ENCODE peak calls at places on chromosomes 16 and 17, in seven cellular contexts. Q, B, M, G, P, E and L are unnamed samples.

GRCh38 chr17:50638851-50639767 is 4.4 kb downstream of the ABCC3 start:
- DNase-seq in B (peak), Q (peak), G (peak), E (peak), M (peak), P (peak), L (peak)

GRCh38 chr17:17685775-17686291 is 4.6 kb downstream of the RAI1 start:
- DNase-seq in P (peak), B (no peak), M (peak), G (peak), E (peak), Q (peak), L (peak)

GRCh38 chr16:19678804-19679203 is 39.2 kb downstream of the KNOP1 start:
- DNase-seq in M (no peak), E (no peak), B (no peak), Q (no peak), P (peak), G (no peak), L (no peak)

GRCh38 chr17:78124081-78124835 is 4.3 kb downstream of the TMC6 start:
- DNase-seq in Q (no peak), M (no peak), G (no peak), E (no peak), B (no peak), P (no peak), L (no peak)

GRCh38 chr16:51327001-51327400 is 175.9 kb upstream of the SALL1 start:
- DNase-seq in G (no peak), E (no peak), M (peak), P (peak), B (no peak), Q (no peak), L (no peak)

GRCh38 chr17:45050680-45051059 is 762 bp downstream of the DCAKD start:
- DNase-seq in G (peak), B (no peak), Q (no peak), M (no peak), P (no peak), E (no peak), L (no peak)

GRCh38 chr17:42246515-42246914 is 29.7 kb downstream of the STAT5B start:
- DNase-seq in E (no peak), M (no peak), B (no peak), Q (no peak), G (no peak), P (no peak), L (no peak)

GRCh38 chr17:41178341-41178740 is 320 bp upstream of the KRTAP4-2 start:
- DNase-seq in G (no peak), B (no peak), M (no peak), P (peak), Q (no peak), E (no peak), L (no peak)

GRCh38 chr17:27038676-27039075 is 255.2 kb upstream of the WSB1 start:
- DNase-seq in G (no peak), B (no peak), M (no peak), Q (no peak), P (no peak), E (no peak), L (no peak)

GRCh38 chr17:49285716-49286115 is 55.1 kb upstream of the PHOSPHO1 start:
- DNase-seq in G (no peak), Q (no peak), B (no peak), M (no peak), E (no peak), P (no peak), L (no peak)

GRCh38 chr17:52524238-52524637 is 365.7 kb upstream of the CA10 start:
- DNase-seq in B (no peak), P (no peak), M (no peak), Q (no peak), G (no peak), E (no peak), L (no peak)

GRCh38 chr17:75645501-75645888 is 12.3 kb downstream of the SMIM5 start:
- DNase-seq in Q (peak), M (no peak), B (no peak), P (no peak), G (peak), E (peak), L (peak)

GRCh38 chr16:56860226-56861020 is 4.6 kb upstream of the SLC12A3 start:
- DNase-seq in P (no peak), B (no peak), Q (no peak), M (no peak), E (no peak), G (no peak), L (no peak)

GRCh38 chr17:72187544-72187943 is 66.7 kb downstream of the SOX9 start:
- DNase-seq in B (no peak), Q (no peak), G (no peak), M (no peak), E (peak), P (no peak), L (no peak)

GRCh38 chr17:9322298-9322697 is 253.3 kb downstream of the STX8 start:
- DNase-seq in B (no peak), M (no peak), P (no peak), Q (no peak), E (no peak), G (no peak), L (no peak)

GRCh38 chr16:85593503-85594195 is 19.5 kb upstream of the GSE1 start:
- DNase-seq in P (no peak), M (no peak), E (no peak), Q (no peak), G (no peak), B (no peak), L (no peak)

GRCh38 chr17:41539071-41539492 is 11.0 kb upstream of the KRT19 start:
- DNase-seq in G (no peak), P (no peak), B (peak), M (no peak), Q (no peak), E (no peak), L (no peak)

GRCh38 chr17:74924250-74924948 is at the start of gene OTOP2:
- DNase-seq in P (no peak), G (no peak), E (no peak), B (no peak), M (no peak), Q (no peak), L (peak)

GRCh38 chr16:72362972-72363371 is 191.0 kb upstream of the PMFBP1 start:
- DNase-seq in P (no peak), B (no peak), E (no peak), M (no peak), Q (no peak), G (no peak), L (no peak)

GRCh38 chr16:57706717-57707116 is 12.1 kb downstream of the DRC7 start:
- DNase-seq in B (no peak), P (no peak), G (no peak), E (no peak), M (no peak), Q (no peak), L (no peak)

GRCh38 chr17:4604111-4604644 is 19.8 kb downstream of the SMTNL2 start:
- DNase-seq in M (peak), Q (no peak), B (peak), G (no peak), P (peak), E (no peak), L (no peak)

GRCh38 chr16:14501331-14502255 is 128.5 kb downstream of the PARN start:
- DNase-seq in Q (peak), M (peak), P (peak), G (peak), E (peak), B (peak), L (peak)

GRCh38 chr17:57166803-57167202 is 81.8 kb downstream of the AKAP1 start:
- DNase-seq in G (no peak), P (no peak), B (no peak), Q (no peak), M (no peak), E (no peak), L (no peak)

GRCh38 chr16:57041182-57042156 is 50.9 kb upstream of the CPNE2 start:
- DNase-seq in P (no peak), E (no peak), Q (no peak), G (no peak), B (no peak), M (no peak), L (no peak)

GRCh38 chr17:6269474-6269873 is 165.4 kb downstream of the AIPL1 start:
- DNase-seq in Q (no peak), E (no peak), G (peak), B (no peak), P (peak), M (no peak), L (no peak)

DNA sequence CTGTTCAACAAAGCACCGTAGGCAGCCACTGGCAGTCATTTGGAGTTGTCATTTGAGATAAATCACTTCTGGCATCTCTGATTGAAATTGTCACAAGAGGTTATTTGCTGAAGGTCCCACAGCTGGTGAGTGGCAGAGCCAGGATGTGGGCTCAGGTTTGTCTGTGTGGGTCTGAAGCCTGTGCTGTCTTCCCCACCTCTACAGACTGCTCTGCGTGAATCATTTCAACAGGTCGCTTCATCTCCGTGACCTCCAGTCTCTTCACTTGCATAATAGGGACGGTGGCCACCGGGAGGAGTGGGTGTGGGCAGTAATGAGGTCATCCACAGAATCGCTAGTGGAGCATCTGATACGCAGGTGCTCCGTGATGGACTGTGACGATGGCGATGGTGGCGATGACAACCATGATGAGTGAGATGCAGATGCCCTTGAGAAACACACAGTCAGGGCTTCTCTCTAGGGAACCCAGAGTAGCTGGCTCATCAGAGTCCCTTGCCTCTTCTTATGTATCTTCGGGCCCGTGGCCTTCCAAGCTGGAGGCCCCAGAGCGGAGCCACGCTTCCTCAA is 120.2 kb downstream of the RAP1GAP2 start:
- DNase-seq in G (no peak), E (no peak), Q (no peak), B (no peak), P (no peak), M (no peak), L (no peak)
- TF ChIP-seq CTCF in G (no peak), E (no peak), Q (no peak), B (no peak), P (no peak), M (no peak), L (no peak)

GRCh38 chr16:31700200-31700529 is 172.5 kb downstream of the AHSP start:
- DNase-seq in B (no peak), G (peak), M (no peak), P (no peak), E (no peak), Q (no peak), L (no peak)

GRCh38 chr16:31700530-31701388 is 172.8 kb upstream of the ZNF267 start:
- DNase-seq in E (peak), M (no peak), B (peak), Q (peak), P (peak), G (no peak), L (peak)

GRCh38 chr16:31702796-31703195 is 170.8 kb upstream of the ZNF267 start:
- DNase-seq in E (no peak), G (no peak), M (no peak), P (no peak), Q (no peak), B (no peak), L (no peak)

GRCh38 chr16:31703526-31704128 is 170.0 kb upstream of the ZNF267 start:
- DNase-seq in B (no peak), G (no peak), Q (no peak), P (no peak), E (no peak), M (no peak), L (no peak)

GRCh38 chr16:31701734-31702133 is 171.9 kb upstream of the ZNF267 start:
- DNase-seq in E (no peak), Q (no peak), B (no peak), G (no peak), M (no peak), P (no peak), L (no peak)
- H3K4me3 ChIP-seq in E (no peak), Q (no peak), B (no peak), G (no peak), M (no peak), P (no peak), L (peak)

DNA sequence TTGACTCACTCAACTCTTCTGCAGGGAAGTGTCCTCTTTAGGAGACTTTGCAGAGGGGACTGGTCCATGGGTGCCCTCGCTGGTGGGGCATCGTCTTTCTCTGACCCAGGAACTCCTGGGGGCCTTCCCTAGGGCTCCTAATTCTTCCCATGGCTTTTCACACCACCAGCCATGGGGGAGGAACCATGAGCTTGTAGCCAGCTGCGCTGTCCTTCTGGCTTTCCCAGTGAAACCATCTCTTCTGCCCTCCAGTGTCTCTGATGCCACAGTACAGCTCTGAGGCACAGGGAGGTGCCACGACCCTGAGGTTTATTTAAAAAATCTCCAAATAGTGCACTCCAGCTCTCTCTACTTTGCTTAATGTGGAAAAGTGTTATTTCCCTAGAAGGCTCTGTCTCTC is 78.6 kb downstream of the SDR42E1 start:
- DNase-seq in M (no peak), G (no peak), E (no peak), Q (no peak), B (no peak), P (no peak), L (no peak)
- TF ChIP-seq CTCF in M (no peak), G (no peak), E (no peak), Q (no peak), B (no peak), P (peak), L (no peak)

DNA sequence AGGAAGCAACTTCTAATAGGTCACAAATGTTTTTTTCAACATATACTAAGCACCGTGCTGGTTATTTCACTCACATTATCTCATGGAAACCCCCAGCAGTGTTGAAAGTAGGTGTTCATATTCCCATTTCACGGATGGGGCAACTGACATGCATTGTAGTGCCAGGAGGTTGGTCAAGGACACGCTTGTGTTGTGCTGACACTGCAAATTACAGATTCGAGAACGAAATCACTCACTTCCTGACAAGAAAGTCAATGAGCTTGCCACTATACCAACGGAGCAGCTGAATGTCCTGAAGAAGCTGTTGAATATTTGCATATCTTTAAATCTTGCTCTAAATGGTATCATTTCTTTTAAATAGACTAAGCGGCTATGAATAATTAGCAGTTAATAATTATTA is 378.0 kb upstream of the C16orf82 start:
- DNase-seq in E (no peak), M (no peak), B (no peak), Q (no peak), P (no peak), G (no peak), L (no peak)
- H3K4me3 ChIP-seq in E (no peak), M (no peak), B (no peak), Q (no peak), P (no peak), G (no peak), L (no peak)